ENCODE peak calls at places on chromosomes 13 and 19, in nine cellular contexts. One of them, this sample, is unnamed.
A peak's percentile ranks its signal among the peaks of the same experiment; 100 is the strongest.

GRCh38 chr19:18120127-18120526 is 22.5 kb downstream of the MAST3 start:
- DNase-seq in lower leg skin: no peak
- DNase-seq in adrenal gland: no peak
- DNase-seq in GM12865: no peak
- DNase-seq in stomach: no peak
- DNase-seq in colonic mucosa: no peak
- DNase-seq in CD8-positive, alpha-beta T cell: no peak
- DNase-seq in heart left ventricle: no peak
- DNase-seq in psoas muscle: no peak
- DNase-seq in this sample: no peak

GRCh38 chr19:1860133-1860775 is 3.1 kb downstream of the KLF16 start:
- DNase-seq in lower leg skin: no peak
- DNase-seq in adrenal gland: no peak
- DNase-seq in GM12865: peak; percentile 49
- DNase-seq in stomach: no peak
- DNase-seq in colonic mucosa: peak; percentile 81
- DNase-seq in CD8-positive, alpha-beta T cell: peak; percentile 66
- DNase-seq in heart left ventricle: peak; percentile 78
- DNase-seq in psoas muscle: peak; percentile 50
- DNase-seq in this sample: peak; percentile 69

GRCh38 chr13:113897161-113897560 is 33.3 kb upstream of the GAS6 start:
- DNase-seq in lower leg skin: no peak
- DNase-seq in adrenal gland: no peak
- DNase-seq in GM12865: no peak
- DNase-seq in stomach: no peak
- DNase-seq in colonic mucosa: no peak
- DNase-seq in CD8-positive, alpha-beta T cell: no peak
- DNase-seq in heart left ventricle: no peak
- DNase-seq in psoas muscle: no peak
- DNase-seq in this sample: peak; percentile 99

GRCh38 chr13:43006893-43007631 is 15.0 kb upstream of the EPSTI1 start:
- DNase-seq in lower leg skin: no peak
- DNase-seq in adrenal gland: no peak
- DNase-seq in GM12865: no peak
- DNase-seq in stomach: no peak
- DNase-seq in colonic mucosa: no peak
- DNase-seq in CD8-positive, alpha-beta T cell: no peak
- DNase-seq in heart left ventricle: no peak
- DNase-seq in psoas muscle: no peak
- DNase-seq in this sample: peak; percentile 68

GRCh38 chr13:71522976-71523517 is 344.0 kb downstream of the DACH1 start:
- DNase-seq in lower leg skin: no peak
- DNase-seq in adrenal gland: no peak
- DNase-seq in GM12865: no peak
- DNase-seq in stomach: no peak
- DNase-seq in colonic mucosa: no peak
- DNase-seq in CD8-positive, alpha-beta T cell: no peak
- DNase-seq in heart left ventricle: no peak
- DNase-seq in psoas muscle: no peak
- DNase-seq in this sample: no peak

GRCh38 chr13:36207672-36208071 is 6.7 kb downstream of the SOHLH2 start:
- DNase-seq in lower leg skin: no peak
- DNase-seq in adrenal gland: no peak
- DNase-seq in GM12865: no peak
- DNase-seq in stomach: no peak
- DNase-seq in colonic mucosa: no peak
- DNase-seq in CD8-positive, alpha-beta T cell: no peak
- DNase-seq in heart left ventricle: no peak
- DNase-seq in psoas muscle: no peak
- DNase-seq in this sample: peak; percentile 8

GRCh38 chr13:98370806-98371553 is 193.9 kb upstream of the RNF113B start:
- DNase-seq in lower leg skin: peak; percentile 74
- DNase-seq in adrenal gland: no peak
- DNase-seq in GM12865: no peak
- DNase-seq in stomach: peak; percentile 69
- DNase-seq in colonic mucosa: no peak
- DNase-seq in CD8-positive, alpha-beta T cell: no peak
- DNase-seq in heart left ventricle: peak; percentile 45
- DNase-seq in psoas muscle: no peak
- DNase-seq in this sample: peak; percentile 85

GRCh38 chr19:55447421-55448174 is 4.5 kb upstream of the SHISA7 start:
- DNase-seq in lower leg skin: no peak
- DNase-seq in adrenal gland: no peak
- DNase-seq in GM12865: no peak
- DNase-seq in stomach: no peak
- DNase-seq in colonic mucosa: no peak
- DNase-seq in CD8-positive, alpha-beta T cell: no peak
- DNase-seq in heart left ventricle: no peak
- DNase-seq in psoas muscle: no peak
- DNase-seq in this sample: peak; percentile 53

GRCh38 chr13:67033170-67033569 is 197.0 kb downstream of the PCDH9 start:
- DNase-seq in lower leg skin: no peak
- DNase-seq in adrenal gland: no peak
- DNase-seq in GM12865: no peak
- DNase-seq in stomach: no peak
- DNase-seq in colonic mucosa: no peak
- DNase-seq in CD8-positive, alpha-beta T cell: no peak
- DNase-seq in heart left ventricle: no peak
- DNase-seq in psoas muscle: no peak
- DNase-seq in this sample: no peak

GRCh38 chr19:5041168-5042038 is 72.5 kb downstream of the KDM4B start:
- DNase-seq in lower leg skin: no peak
- DNase-seq in adrenal gland: no peak
- DNase-seq in GM12865: no peak
- DNase-seq in stomach: no peak
- DNase-seq in colonic mucosa: no peak
- DNase-seq in CD8-positive, alpha-beta T cell: no peak
- DNase-seq in heart left ventricle: no peak
- DNase-seq in psoas muscle: peak; percentile 43
- DNase-seq in this sample: no peak

GRCh38 chr19:51904331-51905165 is at the start of gene ZNF649:
- DNase-seq in lower leg skin: peak; percentile 95
- DNase-seq in adrenal gland: peak; percentile 81
- DNase-seq in GM12865: peak; percentile 90
- DNase-seq in stomach: peak; percentile 81
- DNase-seq in colonic mucosa: peak; percentile 86
- DNase-seq in CD8-positive, alpha-beta T cell: peak; percentile 82
- DNase-seq in heart left ventricle: peak; percentile 86
- DNase-seq in psoas muscle: peak; percentile 87
- DNase-seq in this sample: peak; percentile 88

GRCh38 chr13:101092985-101093384 is 323.3 kb downstream of the NALCN start:
- DNase-seq in lower leg skin: no peak
- DNase-seq in adrenal gland: no peak
- DNase-seq in GM12865: no peak
- DNase-seq in stomach: no peak
- DNase-seq in colonic mucosa: no peak
- DNase-seq in CD8-positive, alpha-beta T cell: no peak
- DNase-seq in heart left ventricle: no peak
- DNase-seq in psoas muscle: no peak
- DNase-seq in this sample: no peak

GRCh38 chr19:48737360-48737998 is 2.9 kb downstream of the RASIP1 start:
- DNase-seq in lower leg skin: no peak
- DNase-seq in adrenal gland: peak; percentile 86
- DNase-seq in GM12865: no peak
- DNase-seq in stomach: peak; percentile 78
- DNase-seq in colonic mucosa: no peak
- DNase-seq in CD8-positive, alpha-beta T cell: no peak
- DNase-seq in heart left ventricle: no peak
- DNase-seq in psoas muscle: no peak
- DNase-seq in this sample: no peak

GRCh38 chr19:48740705-48741030 is 258 bp upstream of the RASIP1 start:
- DNase-seq in lower leg skin: no peak
- DNase-seq in adrenal gland: peak; percentile 58
- DNase-seq in GM12865: no peak
- DNase-seq in stomach: no peak
- DNase-seq in colonic mucosa: no peak
- DNase-seq in CD8-positive, alpha-beta T cell: no peak
- DNase-seq in heart left ventricle: no peak
- DNase-seq in psoas muscle: no peak
- DNase-seq in this sample: no peak

GRCh38 chr19:48739400-48739825 is 997 bp downstream of the RASIP1 start:
- DNase-seq in lower leg skin: no peak
- DNase-seq in adrenal gland: no peak
- DNase-seq in GM12865: no peak
- DNase-seq in stomach: no peak
- DNase-seq in colonic mucosa: no peak
- DNase-seq in CD8-positive, alpha-beta T cell: no peak
- DNase-seq in heart left ventricle: no peak
- DNase-seq in psoas muscle: no peak
- DNase-seq in this sample: no peak

GRCh38 chr19:48739835-48740704 is at the start of gene RASIP1:
- DNase-seq in lower leg skin: no peak
- DNase-seq in adrenal gland: peak; percentile 52
- DNase-seq in GM12865: no peak
- DNase-seq in stomach: no peak
- DNase-seq in colonic mucosa: no peak
- DNase-seq in CD8-positive, alpha-beta T cell: no peak
- DNase-seq in heart left ventricle: peak; percentile 82
- DNase-seq in psoas muscle: no peak
- DNase-seq in this sample: no peak

GRCh38 chr19:48738557-48739399 is 1.6 kb downstream of the RASIP1 start:
- DNase-seq in lower leg skin: peak; percentile 98
- DNase-seq in adrenal gland: peak; percentile 95
- DNase-seq in GM12865: peak; percentile 88
- DNase-seq in stomach: peak; percentile 96
- DNase-seq in colonic mucosa: peak; percentile 99
- DNase-seq in CD8-positive, alpha-beta T cell: peak; percentile 93
- DNase-seq in heart left ventricle: peak; percentile 95
- DNase-seq in psoas muscle: peak; percentile 94
- DNase-seq in this sample: peak; percentile 73
- TF ChIP-seq CTCF in lower leg skin: no peak
- TF ChIP-seq CTCF in adrenal gland: peak; percentile 72
- TF ChIP-seq CTCF in GM12865: peak; percentile 36
- TF ChIP-seq CTCF in stomach: peak; percentile 51
- TF ChIP-seq CTCF in colonic mucosa: no peak
- TF ChIP-seq CTCF in CD8-positive, alpha-beta T cell: no peak
- TF ChIP-seq CTCF in heart left ventricle: peak; percentile 54
- TF ChIP-seq CTCF in psoas muscle: peak; percentile 47
- TF ChIP-seq CTCF in this sample: no peak

GRCh38 chr19:41308450-41309224 is 1.3 kb upstream of the CCDC97 start:
- DNase-seq in lower leg skin: peak; percentile 99
- DNase-seq in adrenal gland: peak; percentile 91
- DNase-seq in GM12865: peak; percentile 92
- DNase-seq in stomach: peak; percentile 98
- DNase-seq in colonic mucosa: peak; percentile 98
- DNase-seq in CD8-positive, alpha-beta T cell: peak; percentile 99
- DNase-seq in heart left ventricle: peak; percentile 91
- DNase-seq in psoas muscle: peak; percentile 93
- DNase-seq in this sample: peak; percentile 93

GRCh38 chr19:41311072-41311471 is 1.1 kb downstream of the CCDC97 start:
- DNase-seq in lower leg skin: no peak
- DNase-seq in adrenal gland: peak; percentile 15
- DNase-seq in GM12865: no peak
- DNase-seq in stomach: no peak
- DNase-seq in colonic mucosa: no peak
- DNase-seq in CD8-positive, alpha-beta T cell: no peak
- DNase-seq in heart left ventricle: no peak
- DNase-seq in psoas muscle: no peak
- DNase-seq in this sample: no peak

GRCh38 chr19:41309225-41310030 is 544 bp upstream of the CCDC97 start:
- DNase-seq in lower leg skin: no peak
- DNase-seq in adrenal gland: peak; percentile 39
- DNase-seq in GM12865: peak; percentile 43
- DNase-seq in stomach: no peak
- DNase-seq in colonic mucosa: no peak
- DNase-seq in CD8-positive, alpha-beta T cell: peak; percentile 33
- DNase-seq in heart left ventricle: no peak
- DNase-seq in psoas muscle: no peak
- DNase-seq in this sample: no peak

GRCh38 chr19:41310031-41310831 is at the start of gene CCDC97:
- DNase-seq in lower leg skin: peak; percentile 97
- DNase-seq in adrenal gland: peak; percentile 88
- DNase-seq in GM12865: peak; percentile 95
- DNase-seq in stomach: peak; percentile 89
- DNase-seq in colonic mucosa: peak; percentile 88
- DNase-seq in CD8-positive, alpha-beta T cell: peak; percentile 90
- DNase-seq in heart left ventricle: peak; percentile 90
- DNase-seq in psoas muscle: peak; percentile 86
- DNase-seq in this sample: peak; percentile 79

GRCh38 chr19:41311613-41312012 is 1.6 kb downstream of the CCDC97 start:
- DNase-seq in lower leg skin: no peak
- DNase-seq in adrenal gland: no peak
- DNase-seq in GM12865: no peak
- DNase-seq in stomach: no peak
- DNase-seq in colonic mucosa: no peak
- DNase-seq in CD8-positive, alpha-beta T cell: no peak
- DNase-seq in heart left ventricle: no peak
- DNase-seq in psoas muscle: no peak
- DNase-seq in this sample: no peak
- H3K4me3 ChIP-seq in lower leg skin: no peak overlapping the region
- H3K4me3 ChIP-seq in adrenal gland: no peak overlapping the region
- H3K4me3 ChIP-seq in GM12865: peak overlapping the region; percentile 80
- H3K4me3 ChIP-seq in stomach: no peak overlapping the region
- H3K4me3 ChIP-seq in colonic mucosa: no peak overlapping the region
- H3K4me3 ChIP-seq in CD8-positive, alpha-beta T cell: no peak overlapping the region
- H3K4me3 ChIP-seq in heart left ventricle: no peak overlapping the region
- H3K4me3 ChIP-seq in psoas muscle: peak overlapping the region; percentile 83
- H3K4me3 ChIP-seq in this sample: peak overlapping the region; percentile 87

DNA sequence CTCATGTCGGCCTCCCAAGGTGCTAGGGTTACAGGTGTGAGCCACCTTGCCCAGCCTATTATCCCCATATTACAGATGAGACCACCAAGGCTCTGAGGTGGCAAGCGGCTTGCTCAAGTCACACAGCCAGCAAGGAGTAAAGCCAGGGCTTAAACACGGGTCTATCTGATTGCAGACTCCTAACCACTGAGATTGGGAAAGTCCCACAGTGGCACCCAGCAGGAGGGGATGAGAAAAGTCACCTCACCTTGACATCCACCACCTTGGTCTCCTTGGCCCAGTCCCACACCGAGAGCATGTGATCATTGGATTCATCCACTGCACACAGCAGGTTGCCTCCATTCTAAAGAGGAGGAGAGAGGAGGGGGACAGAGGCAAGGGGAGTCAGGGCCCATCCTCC is 9.5 kb downstream of the EML2 start:
- DNase-seq in lower leg skin: no peak
- DNase-seq in adrenal gland: no peak
- DNase-seq in GM12865: peak; percentile 37
- DNase-seq in stomach: no peak
- DNase-seq in colonic mucosa: no peak
- DNase-seq in CD8-positive, alpha-beta T cell: no peak
- DNase-seq in heart left ventricle: no peak
- DNase-seq in psoas muscle: no peak
- DNase-seq in this sample: no peak
- TF ChIP-seq CTCF in lower leg skin: no peak
- TF ChIP-seq CTCF in adrenal gland: no peak
- TF ChIP-seq CTCF in GM12865: no peak
- TF ChIP-seq CTCF in stomach: no peak
- TF ChIP-seq CTCF in colonic mucosa: no peak
- TF ChIP-seq CTCF in CD8-positive, alpha-beta T cell: no peak
- TF ChIP-seq CTCF in heart left ventricle: no peak
- TF ChIP-seq CTCF in psoas muscle: no peak
- TF ChIP-seq CTCF in this sample: no peak

GRCh38 chr19:44260343-44260681 is 626 bp downstream of the ZNF233 start:
- DNase-seq in lower leg skin: no peak
- DNase-seq in adrenal gland: no peak
- DNase-seq in GM12865: no peak
- DNase-seq in stomach: no peak
- DNase-seq in colonic mucosa: peak; percentile 23
- DNase-seq in CD8-positive, alpha-beta T cell: no peak
- DNase-seq in heart left ventricle: no peak
- DNase-seq in psoas muscle: no peak
- DNase-seq in this sample: no peak
- H3K4me3 ChIP-seq in lower leg skin: no peak overlapping the region
- H3K4me3 ChIP-seq in adrenal gland: no peak overlapping the region
- H3K4me3 ChIP-seq in GM12865: peak overlapping the region; percentile 48
- H3K4me3 ChIP-seq in stomach: no peak overlapping the region
- H3K4me3 ChIP-seq in colonic mucosa: peak overlapping the region; percentile 31
- H3K4me3 ChIP-seq in CD8-positive, alpha-beta T cell: no peak overlapping the region
- H3K4me3 ChIP-seq in heart left ventricle: peak overlapping the region; percentile 38
- H3K4me3 ChIP-seq in psoas muscle: peak overlapping the region; percentile 58
- H3K4me3 ChIP-seq in this sample: peak overlapping the region; percentile 70